ENCODE peak calls at places on chromosomes 7 and 10, in eight cellular contexts. One of them, this sample, is unnamed.

GRCh38 chr10:69413221-69413865 is 3.4 kb downstream of the TACR2 start:
- DNase-seq in left ventricle myocardium inferior: peak
- DNase-seq in esophagus squamous epithelium: no peak
- DNase-seq in progenitor cell of endocrine pancreas: no peak
- DNase-seq in AG04449: no peak
- DNase-seq in stomach: peak
- DNase-seq in GM13977: peak
- DNase-seq in osteocyte: no peak
- DNase-seq in this sample: peak

GRCh38 chr7:49255061-49255460 is 330.7 kb downstream of the CDC14C start:
- DNase-seq in left ventricle myocardium inferior: no peak
- DNase-seq in esophagus squamous epithelium: no peak
- DNase-seq in progenitor cell of endocrine pancreas: no peak
- DNase-seq in AG04449: no peak
- DNase-seq in stomach: no peak
- DNase-seq in GM13977: no peak
- DNase-seq in osteocyte: no peak
- DNase-seq in this sample: no peak

GRCh38 chr10:91552706-91553105 is 80.2 kb downstream of the PPP1R3C start:
- DNase-seq in left ventricle myocardium inferior: peak
- DNase-seq in esophagus squamous epithelium: no peak
- DNase-seq in progenitor cell of endocrine pancreas: no peak
- DNase-seq in AG04449: no peak
- DNase-seq in stomach: peak
- DNase-seq in GM13977: no peak
- DNase-seq in osteocyte: peak
- DNase-seq in this sample: no peak

GRCh38 chr7:69399038-69399800 is 199.1 kb upstream of the AUTS2 start:
- DNase-seq in left ventricle myocardium inferior: no peak
- DNase-seq in esophagus squamous epithelium: no peak
- DNase-seq in progenitor cell of endocrine pancreas: no peak
- DNase-seq in AG04449: no peak
- DNase-seq in stomach: no peak
- DNase-seq in GM13977: no peak
- DNase-seq in osteocyte: no peak
- DNase-seq in this sample: no peak

GRCh38 chr10:8037199-8037801 is 17.2 kb upstream of the GATA3 start:
- DNase-seq in left ventricle myocardium inferior: no peak
- DNase-seq in esophagus squamous epithelium: no peak
- DNase-seq in progenitor cell of endocrine pancreas: no peak
- DNase-seq in AG04449: no peak
- DNase-seq in stomach: no peak
- DNase-seq in GM13977: no peak
- DNase-seq in osteocyte: no peak
- DNase-seq in this sample: no peak

GRCh38 chr7:140544278-140544896 is 65.1 kb upstream of the MKRN1 start:
- DNase-seq in left ventricle myocardium inferior: no peak
- DNase-seq in esophagus squamous epithelium: no peak
- DNase-seq in progenitor cell of endocrine pancreas: no peak
- DNase-seq in AG04449: no peak
- DNase-seq in stomach: peak
- DNase-seq in GM13977: no peak
- DNase-seq in osteocyte: no peak
- DNase-seq in this sample: no peak

GRCh38 chr7:147879116-147879750 is 711.3 kb upstream of the C7orf33 start:
- DNase-seq in left ventricle myocardium inferior: no peak
- DNase-seq in esophagus squamous epithelium: no peak
- DNase-seq in progenitor cell of endocrine pancreas: no peak
- DNase-seq in AG04449: no peak
- DNase-seq in stomach: no peak
- DNase-seq in GM13977: no peak
- DNase-seq in osteocyte: no peak
- DNase-seq in this sample: no peak

GRCh38 chr7:1884583-1885350 is 214.7 kb downstream of the ELFN1 start:
- DNase-seq in left ventricle myocardium inferior: no peak
- DNase-seq in esophagus squamous epithelium: no peak
- DNase-seq in progenitor cell of endocrine pancreas: no peak
- DNase-seq in AG04449: no peak
- DNase-seq in stomach: no peak
- DNase-seq in GM13977: no peak
- DNase-seq in osteocyte: no peak
- DNase-seq in this sample: no peak

GRCh38 chr7:63070696-63071095 is 928.0 kb upstream of the ZNF722 start:
- DNase-seq in left ventricle myocardium inferior: no peak
- DNase-seq in esophagus squamous epithelium: no peak
- DNase-seq in progenitor cell of endocrine pancreas: no peak
- DNase-seq in AG04449: no peak
- DNase-seq in stomach: no peak
- DNase-seq in GM13977: no peak
- DNase-seq in osteocyte: peak
- DNase-seq in this sample: no peak

GRCh38 chr7:16260236-16260728 is 161.1 kb downstream of the CRPPA start:
- DNase-seq in left ventricle myocardium inferior: no peak
- DNase-seq in esophagus squamous epithelium: no peak
- DNase-seq in progenitor cell of endocrine pancreas: no peak
- DNase-seq in AG04449: no peak
- DNase-seq in stomach: no peak
- DNase-seq in GM13977: no peak
- DNase-seq in osteocyte: no peak
- DNase-seq in this sample: no peak

GRCh38 chr7:112193915-112194502 is 12.2 kb downstream of the DOCK4 start:
- DNase-seq in left ventricle myocardium inferior: no peak
- DNase-seq in esophagus squamous epithelium: no peak
- DNase-seq in progenitor cell of endocrine pancreas: no peak
- DNase-seq in AG04449: no peak
- DNase-seq in stomach: no peak
- DNase-seq in GM13977: no peak
- DNase-seq in osteocyte: no peak
- DNase-seq in this sample: no peak

GRCh38 chr7:32582036-32582435 is 86.7 kb downstream of the AVL9 start:
- DNase-seq in left ventricle myocardium inferior: no peak
- DNase-seq in esophagus squamous epithelium: no peak
- DNase-seq in progenitor cell of endocrine pancreas: no peak
- DNase-seq in AG04449: no peak
- DNase-seq in stomach: no peak
- DNase-seq in GM13977: no peak
- DNase-seq in osteocyte: no peak
- DNase-seq in this sample: no peak

GRCh38 chr10:101655581-101655980 is 39.4 kb downstream of the FBXW4 start:
- DNase-seq in left ventricle myocardium inferior: peak
- DNase-seq in esophagus squamous epithelium: no peak
- DNase-seq in progenitor cell of endocrine pancreas: no peak
- DNase-seq in AG04449: no peak
- DNase-seq in stomach: no peak
- DNase-seq in GM13977: no peak
- DNase-seq in osteocyte: no peak
- DNase-seq in this sample: peak

GRCh38 chr7:113404245-113404644 is 285.9 kb upstream of the SMIM30 start:
- DNase-seq in left ventricle myocardium inferior: no peak
- DNase-seq in esophagus squamous epithelium: no peak
- DNase-seq in progenitor cell of endocrine pancreas: no peak
- DNase-seq in AG04449: no peak
- DNase-seq in stomach: no peak
- DNase-seq in GM13977: no peak
- DNase-seq in osteocyte: no peak
- DNase-seq in this sample: no peak

DNA sequence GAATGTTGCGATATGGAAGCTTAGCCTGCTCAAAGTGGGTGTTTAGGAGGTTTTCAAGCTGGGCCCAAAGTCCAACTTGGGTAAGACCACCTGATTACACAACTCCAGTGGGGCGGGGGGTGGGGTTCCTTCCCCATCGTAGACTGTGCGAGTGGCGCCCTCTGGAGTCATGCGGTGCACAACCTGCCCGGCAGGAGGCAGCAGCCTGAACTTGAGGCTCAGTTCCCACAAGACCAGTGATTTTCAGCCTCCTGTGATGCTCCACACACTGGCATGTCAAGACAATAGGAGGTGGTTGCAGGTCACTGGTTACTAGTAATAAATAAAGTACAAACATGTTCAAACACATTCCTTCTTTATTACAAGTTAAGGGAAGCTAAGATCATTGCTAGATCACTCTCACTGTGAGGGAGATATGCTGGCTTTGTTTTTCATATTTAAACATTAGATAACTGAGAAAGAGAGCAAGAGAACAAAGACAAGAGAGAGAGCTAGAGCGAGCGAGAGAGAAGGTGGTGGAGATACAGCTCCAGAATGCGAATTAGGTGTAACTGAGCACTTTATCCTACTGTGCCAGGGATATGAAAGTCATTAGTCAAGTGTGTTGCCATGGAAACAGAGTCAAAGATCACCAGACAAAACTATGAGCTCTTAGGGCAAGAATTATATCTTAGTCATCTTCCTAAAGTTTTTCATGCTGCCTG is 97.4 kb upstream of the BMPER start:
- DNase-seq in left ventricle myocardium inferior: no peak
- DNase-seq in esophagus squamous epithelium: no peak
- DNase-seq in progenitor cell of endocrine pancreas: no peak
- DNase-seq in AG04449: peak
- DNase-seq in stomach: no peak
- DNase-seq in GM13977: no peak
- DNase-seq in osteocyte: peak
- DNase-seq in this sample: peak
- TF ChIP-seq CTCF in left ventricle myocardium inferior: peak
- TF ChIP-seq CTCF in esophagus squamous epithelium: peak
- TF ChIP-seq CTCF in progenitor cell of endocrine pancreas: peak
- TF ChIP-seq CTCF in AG04449: peak
- TF ChIP-seq CTCF in stomach: no peak
- TF ChIP-seq CTCF in GM13977: peak
- TF ChIP-seq CTCF in osteocyte: peak
- TF ChIP-seq CTCF in this sample: peak

GRCh38 chr10:17801507-17801906 is 7.6 kb upstream of the MRC1 start:
- DNase-seq in left ventricle myocardium inferior: no peak
- DNase-seq in esophagus squamous epithelium: no peak
- DNase-seq in progenitor cell of endocrine pancreas: no peak
- DNase-seq in AG04449: no peak
- DNase-seq in stomach: no peak
- DNase-seq in GM13977: no peak
- DNase-seq in osteocyte: no peak
- DNase-seq in this sample: no peak
- TF ChIP-seq CTCF in left ventricle myocardium inferior: no peak
- TF ChIP-seq CTCF in esophagus squamous epithelium: peak
- TF ChIP-seq CTCF in progenitor cell of endocrine pancreas: peak
- TF ChIP-seq CTCF in AG04449: no peak
- TF ChIP-seq CTCF in stomach: no peak
- TF ChIP-seq CTCF in GM13977: no peak
- TF ChIP-seq CTCF in osteocyte: no peak
- TF ChIP-seq CTCF in this sample: no peak

GRCh38 chr7:85052894-85053293 is 134.0 kb downstream of the SEMA3D start:
- DNase-seq in left ventricle myocardium inferior: no peak
- DNase-seq in esophagus squamous epithelium: no peak
- DNase-seq in progenitor cell of endocrine pancreas: no peak
- DNase-seq in AG04449: no peak
- DNase-seq in stomach: no peak
- DNase-seq in GM13977: no peak
- DNase-seq in osteocyte: no peak
- DNase-seq in this sample: no peak
- TF ChIP-seq CTCF in left ventricle myocardium inferior: no peak
- TF ChIP-seq CTCF in esophagus squamous epithelium: no peak
- TF ChIP-seq CTCF in progenitor cell of endocrine pancreas: no peak
- TF ChIP-seq CTCF in AG04449: no peak
- TF ChIP-seq CTCF in stomach: no peak
- TF ChIP-seq CTCF in GM13977: no peak
- TF ChIP-seq CTCF in osteocyte: no peak
- TF ChIP-seq CTCF in this sample: no peak

GRCh38 chr7:92404170-92404614 is 43.1 kb upstream of the GATAD1 start:
- DNase-seq in left ventricle myocardium inferior: no peak
- DNase-seq in esophagus squamous epithelium: no peak
- DNase-seq in progenitor cell of endocrine pancreas: no peak
- DNase-seq in AG04449: no peak
- DNase-seq in stomach: no peak
- DNase-seq in GM13977: no peak
- DNase-seq in osteocyte: no peak
- DNase-seq in this sample: no peak
- TF ChIP-seq CTCF in left ventricle myocardium inferior: no peak
- TF ChIP-seq CTCF in esophagus squamous epithelium: no peak
- TF ChIP-seq CTCF in progenitor cell of endocrine pancreas: no peak
- TF ChIP-seq CTCF in AG04449: no peak
- TF ChIP-seq CTCF in stomach: no peak
- TF ChIP-seq CTCF in GM13977: no peak
- TF ChIP-seq CTCF in osteocyte: no peak
- TF ChIP-seq CTCF in this sample: no peak

DNA sequence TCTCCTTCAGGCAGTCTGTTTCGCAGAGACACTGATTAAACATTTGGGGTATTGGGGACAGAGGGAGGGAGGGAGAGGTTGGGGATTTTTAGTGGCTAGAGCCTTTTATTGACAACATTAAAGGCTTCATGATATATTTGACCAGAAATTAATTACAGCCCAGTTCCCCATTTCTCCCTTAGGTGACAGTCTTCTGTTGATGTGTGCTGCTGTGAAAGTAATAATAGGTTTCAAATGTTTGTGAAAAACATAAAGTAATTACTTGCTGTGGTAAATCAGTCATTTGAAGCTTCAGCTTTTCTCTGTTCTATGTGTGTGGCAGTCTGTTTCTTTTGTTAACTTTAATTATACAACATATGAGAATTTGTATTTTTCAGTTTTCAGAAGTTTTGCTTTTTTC is 105.3 kb upstream of the LRGUK start:
- DNase-seq in left ventricle myocardium inferior: no peak
- DNase-seq in esophagus squamous epithelium: no peak
- DNase-seq in progenitor cell of endocrine pancreas: no peak
- DNase-seq in AG04449: no peak
- DNase-seq in stomach: no peak
- DNase-seq in GM13977: no peak
- DNase-seq in osteocyte: no peak
- DNase-seq in this sample: no peak
- TF ChIP-seq CTCF in left ventricle myocardium inferior: no peak
- TF ChIP-seq CTCF in esophagus squamous epithelium: no peak
- TF ChIP-seq CTCF in progenitor cell of endocrine pancreas: no peak
- TF ChIP-seq CTCF in AG04449: no peak
- TF ChIP-seq CTCF in stomach: no peak
- TF ChIP-seq CTCF in GM13977: no peak
- TF ChIP-seq CTCF in osteocyte: no peak
- TF ChIP-seq CTCF in this sample: no peak

DNA sequence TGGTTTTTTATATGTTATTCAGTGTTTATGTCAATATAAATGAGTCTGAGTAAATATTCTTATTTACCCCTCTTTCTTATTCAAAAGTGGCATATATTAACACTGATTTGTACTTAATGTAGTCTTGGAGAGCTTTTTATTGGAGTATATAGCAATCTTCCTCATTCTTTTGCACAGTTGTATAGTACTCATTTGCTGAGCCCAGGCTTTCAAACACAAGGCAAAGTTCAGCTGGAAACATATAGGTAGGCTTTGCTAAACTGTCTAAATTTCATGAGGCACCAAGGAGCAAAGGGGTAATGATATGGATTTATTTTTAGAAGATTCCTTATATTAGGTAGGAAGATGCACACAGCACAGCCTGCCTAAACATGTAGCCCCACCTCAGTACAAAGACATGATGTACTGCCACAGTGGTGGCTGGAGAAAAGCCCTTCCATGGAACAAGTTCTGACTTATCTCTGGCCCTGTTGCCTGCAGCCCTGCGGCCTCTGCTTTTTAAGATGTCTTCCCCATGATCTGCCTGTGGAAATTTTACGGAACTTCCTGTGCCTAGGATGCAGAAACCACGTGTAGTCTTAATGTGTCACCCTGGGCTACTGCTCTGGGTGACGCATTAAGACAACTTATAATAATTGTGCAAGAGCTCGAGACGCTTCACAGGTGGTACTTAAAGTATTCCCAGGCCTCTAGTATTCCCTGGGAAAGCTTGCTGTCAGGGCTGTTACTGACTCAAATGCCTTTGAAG is 9.6 kb upstream of the PDCD4 start:
- DNase-seq in left ventricle myocardium inferior: no peak
- DNase-seq in esophagus squamous epithelium: no peak
- DNase-seq in progenitor cell of endocrine pancreas: no peak
- DNase-seq in AG04449: no peak
- DNase-seq in stomach: no peak
- DNase-seq in GM13977: no peak
- DNase-seq in osteocyte: no peak
- DNase-seq in this sample: no peak
- TF ChIP-seq CTCF in left ventricle myocardium inferior: no peak
- TF ChIP-seq CTCF in esophagus squamous epithelium: no peak
- TF ChIP-seq CTCF in progenitor cell of endocrine pancreas: no peak
- TF ChIP-seq CTCF in AG04449: no peak
- TF ChIP-seq CTCF in stomach: no peak
- TF ChIP-seq CTCF in GM13977: no peak
- TF ChIP-seq CTCF in osteocyte: no peak
- TF ChIP-seq CTCF in this sample: no peak